ENCODE peak calls at places on chromosomes 16 and 17, in four cellular contexts. D, Z, U and V are unnamed samples.

GRCh38 chr16:23479138-23479537 is 26.1 kb upstream of the COG7 start:
- DNase-seq in Z (no peak), D (no peak), U (no peak), V (no peak)

GRCh38 chr16:85126731-85127662 is 14.7 kb upstream of the CIBAR2 start:
- DNase-seq in D (no peak), U (no peak), Z (peak; percentile 50), V (peak; percentile 27)

GRCh38 chr16:15783985-15784384 is 72.8 kb downstream of the MYH11 start:
- DNase-seq in D (no peak), U (no peak), Z (no peak), V (no peak)

GRCh38 chr17:81165246-81166032 is at the start of gene PVALEF:
- DNase-seq in Z (peak; percentile 51), U (no peak), D (no peak), V (no peak)

GRCh38 chr17:32741381-32741780 is 135.5 kb downstream of the MYO1D start:
- DNase-seq in U (no peak), D (no peak), Z (no peak), V (no peak)

GRCh38 chr17:81928497-81929252 is 1.1 kb upstream of the MAFG start:
- DNase-seq in D (no peak), U (no peak), Z (no peak), V (no peak)

GRCh38 chr17:56125830-56126819 is 27.1 kb upstream of the ANKFN1 start:
- DNase-seq in Z (peak; percentile 8), D (peak; percentile 19), U (peak; percentile 35), V (peak; percentile 78)

GRCh38 chr17:80124351-80124981 is 22.5 kb downstream of the EIF4A3 start:
- DNase-seq in Z (no peak), D (no peak), U (peak; percentile 24), V (peak; percentile 52)

GRCh38 chr16:69941251-69942098 is 9.7 kb upstream of the CLEC18A start:
- DNase-seq in Z (no peak), U (no peak), D (no peak), V (no peak)

GRCh38 chr16:732936-733335 is 6.0 kb downstream of the HAGHL start:
- DNase-seq in D (no peak), U (no peak), Z (no peak), V (peak; percentile 46)

GRCh38 chr17:72558971-72559476 is 438.2 kb downstream of the SOX9 start:
- DNase-seq in U (no peak), D (no peak), Z (no peak), V (no peak)

GRCh38 chr16:51982715-51983680 is 563.9 kb downstream of the TOX3 start:
- DNase-seq in Z (peak; percentile 63), U (peak; percentile 62), D (peak; percentile 8), V (peak; percentile 87)

GRCh38 chr16:77191259-77191969 is 424 bp downstream of the MON1B start:
- DNase-seq in U (peak; percentile 68), D (no peak), Z (no peak), V (peak; percentile 66)

GRCh38 chr16:11836653-11837244 is 14.6 kb downstream of the RSL1D1 start:
- DNase-seq in U (no peak), D (no peak), Z (no peak), V (no peak)

GRCh38 chr17:51946311-51946710 is 212.2 kb downstream of the CA10 start:
- DNase-seq in Z (peak; percentile 49), U (no peak), D (no peak), V (no peak)

GRCh38 chr16:16096858-16097213 is 126.5 kb downstream of the ABCC6 start:
- DNase-seq in Z (no peak), D (no peak), U (no peak), V (no peak)

GRCh38 chr17:2034157-2034556 is 4.2 kb downstream of the DPH1 start:
- DNase-seq in Z (no peak), U (no peak), D (no peak), V (peak; percentile 71)

GRCh38 chr16:67447508-67448076 is 16.7 kb downstream of the HSD11B2 start:
- DNase-seq in U (peak; percentile 68), D (peak; percentile 46), Z (peak; percentile 60), V (peak; percentile 93)

GRCh38 chr16:4111748-4112696 is 4.2 kb downstream of the ADCY9 start:
- DNase-seq in U (no peak), Z (no peak), D (no peak), V (no peak)

GRCh38 chr17:50213026-50214015 is 11.9 kb upstream of the COL1A1 start:
- DNase-seq in D (no peak), Z (no peak), U (peak; percentile 61), V (no peak)

GRCh38 chr16:55408656-55409055 is 70.3 kb upstream of the MMP2 start:
- DNase-seq in D (no peak), Z (no peak), U (no peak), V (no peak)

GRCh38 chr16:13793788-13794461 is 126.0 kb upstream of the ERCC4 start:
- DNase-seq in D (no peak), U (no peak), Z (no peak), V (no peak)

GRCh38 chr17:12664894-12665262 is 812 bp upstream of the MYOCD start:
- DNase-seq in U (no peak), Z (no peak), D (no peak), V (no peak)
- H3K4me3 ChIP-seq in U (peak overlapping the region; percentile 38), Z (no peak overlapping the region), D (no peak overlapping the region), V (no peak overlapping the region)

DNA sequence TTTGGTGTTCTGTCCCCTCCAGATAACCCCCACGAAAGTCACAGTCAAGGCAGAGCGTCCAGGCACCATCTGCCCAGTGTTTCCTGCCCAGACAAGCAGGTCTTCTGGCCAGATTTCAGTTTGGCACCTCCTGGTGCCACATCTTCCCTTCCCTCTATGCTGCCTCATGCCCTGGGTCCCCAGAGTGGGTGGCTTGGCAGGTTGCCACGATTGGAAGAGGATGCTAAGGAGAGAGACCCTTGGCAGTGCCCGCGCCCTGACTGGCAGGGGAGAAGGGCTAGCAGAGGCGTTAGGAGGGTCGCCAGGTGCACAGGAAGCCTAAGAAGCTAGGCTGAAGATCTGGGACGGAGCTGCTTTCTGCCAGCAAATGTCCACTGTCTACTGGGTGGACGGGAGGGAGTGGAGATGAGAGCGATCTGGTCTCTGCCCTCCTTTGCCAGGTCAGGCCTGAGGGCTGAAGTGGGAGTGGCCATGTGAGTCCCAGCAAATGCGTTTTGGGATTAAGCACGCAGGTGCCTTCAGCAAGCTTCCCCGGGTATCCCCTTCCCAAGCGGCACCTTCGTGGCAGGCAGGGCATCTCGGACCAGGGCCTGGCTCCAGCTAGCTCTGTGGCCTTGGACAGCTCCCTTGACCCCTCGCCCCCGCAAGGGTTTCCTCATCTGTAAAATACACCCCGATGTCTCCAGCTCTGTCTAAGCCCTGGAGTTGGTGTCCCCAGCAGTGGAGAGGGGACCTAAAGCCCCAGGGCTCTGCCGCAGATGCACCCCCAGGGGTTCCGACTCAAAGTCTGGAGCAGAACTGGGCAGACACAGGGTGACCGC is 13.4 kb upstream of the CD300A start:
- DNase-seq in D (no peak), U (no peak), Z (no peak), V (no peak)
- H3K4me3 ChIP-seq in D (no peak overlapping the region), U (no peak overlapping the region), Z (no peak overlapping the region), V (no peak overlapping the region)

GRCh38 chr17:38922538-38923291 is 2.7 kb upstream of the LASP1NB start:
- DNase-seq in Z (peak; percentile 75), U (no peak), D (no peak), V (peak; percentile 48)

GRCh38 chr17:38926290-38927070 is 1.1 kb downstream of the LASP1NB start:
- DNase-seq in Z (no peak), U (peak; percentile 59), D (no peak), V (no peak)

GRCh38 chr17:38920374-38921291 is 4.8 kb upstream of the LASP1NB start:
- DNase-seq in D (no peak), Z (no peak), U (no peak), V (no peak)

GRCh38 chr17:38921756-38922411 is 3.5 kb upstream of the LASP1NB start:
- DNase-seq in Z (no peak), D (no peak), U (no peak), V (peak; percentile 77)

GRCh38 chr17:38925263-38925995 is at the start of gene LASP1NB:
- DNase-seq in U (no peak), Z (peak; percentile 94), D (peak; percentile 68), V (no peak)
- H3K4me3 ChIP-seq in U (no peak within 1 kb of the TSS), Z (peak within 1 kb of the TSS; percentile 81), D (no peak within 1 kb of the TSS), V (no peak within 1 kb of the TSS)

DNA sequence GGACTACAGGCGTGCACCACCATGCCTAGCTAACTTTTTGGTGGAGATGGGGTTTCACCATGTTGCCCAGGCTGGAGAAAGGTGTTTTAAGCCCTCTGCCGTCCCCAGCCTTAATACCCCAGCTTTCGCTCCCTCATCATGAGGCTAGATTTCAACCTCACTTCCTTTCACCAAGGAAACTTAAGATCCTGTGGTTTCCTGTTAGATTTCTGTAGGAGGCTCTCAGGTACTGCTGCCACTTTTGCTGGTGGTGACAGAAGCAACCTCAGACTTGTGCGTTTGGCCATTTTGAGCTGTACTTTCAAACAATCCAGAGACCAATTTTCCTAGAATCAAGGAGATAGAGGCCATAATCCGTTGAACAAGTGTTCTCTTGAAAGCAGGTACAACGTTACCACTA is 36.2 kb downstream of the MPHOSPH6 start:
- DNase-seq in U (no peak), D (peak; percentile 47), Z (no peak), V (no peak)
- H3K4me3 ChIP-seq in U (no peak overlapping the region), D (peak overlapping the region; percentile 42), Z (no peak overlapping the region), V (no peak overlapping the region)

GRCh38 chr17:35438433-35438832 is 6.1 kb upstream of the SLFN12 start:
- DNase-seq in D (no peak), Z (no peak), U (no peak), V (no peak)

GRCh38 chr17:35428229-35428628 is 4.1 kb downstream of the SLFN12 start:
- DNase-seq in Z (no peak), D (no peak), U (no peak), V (no peak)

GRCh38 chr17:35432176-35433074 is at the start of gene SLFN12:
- DNase-seq in D (peak; percentile 75), U (peak; percentile 90), Z (no peak), V (no peak)

GRCh38 chr17:35429702-35430101 is 2.6 kb downstream of the SLFN12 start:
- DNase-seq in Z (no peak), D (no peak), U (no peak), V (no peak)

GRCh38 chr17:35433075-35433894 is 985 bp upstream of the SLFN12 start:
- DNase-seq in D (no peak), Z (no peak), U (peak; percentile 89), V (no peak)
- H3K4me3 ChIP-seq in D (peak overlapping the region; percentile 70), Z (no peak overlapping the region), U (peak overlapping the region; percentile 93), V (no peak overlapping the region)

GRCh38 chr16:74607310-74607966 is 524 bp upstream of the GLG1 start:
- DNase-seq in D (no peak), U (no peak), Z (no peak), V (no peak)

GRCh38 chr16:74608944-74609343 is 2.0 kb upstream of the GLG1 start:
- DNase-seq in Z (no peak), U (no peak), D (peak; percentile 72), V (no peak)

GRCh38 chr16:74606521-74607309 is at the start of gene GLG1:
- DNase-seq in D (peak; percentile 93), Z (peak; percentile 93), U (peak; percentile 95), V (peak; percentile 97)

GRCh38 chr16:74608381-74608780 is 1.5 kb upstream of the GLG1 start:
- DNase-seq in Z (no peak), D (no peak), U (no peak), V (no peak)

GRCh38 chr16:74607967-74608356 is 1.0 kb upstream of the GLG1 start:
- DNase-seq in U (no peak), Z (no peak), D (no peak), V (peak; percentile 66)
- H3K4me3 ChIP-seq in U (no peak overlapping the region), Z (no peak overlapping the region), D (peak overlapping the region; percentile 78), V (peak overlapping the region; percentile 94)